ENCODE peak calls at places on chromosomes 11 and 22, in ten cellular contexts. C, I, S, F, Q, Y, U, V, A and H are unnamed samples.

GRCh38 chr11:124863137-124863825 is 2.0 kb upstream of the ROBO3 start:
- DNase-seq in F (no peak), Q (peak), C (no peak), U (no peak), Y (no peak), I (no peak), S (peak), A (no peak), V (peak), H (no peak)

GRCh38 chr11:120674537-120674936 is 163.0 kb downstream of the GRIK4 start:
- DNase-seq in S (no peak), V (no peak), Y (no peak), C (no peak), F (no peak), Q (no peak), I (no peak), U (peak), A (no peak), H (no peak)

GRCh38 chr22:47292546-47293320 is 530.3 kb downstream of the TBC1D22A start:
- DNase-seq in S (peak), F (no peak), V (no peak), U (no peak), I (no peak), Y (no peak), A (no peak), Q (no peak), C (peak), H (no peak)

GRCh38 chr11:3123761-3124733 is 41.1 kb downstream of the OSBPL5 start:
- DNase-seq in U (peak), S (peak), V (peak), Y (no peak), F (no peak), A (peak), I (no peak), C (no peak), Q (peak), H (peak)

GRCh38 chr11:94759522-94759921 is 8.6 kb upstream of the AMOTL1 start:
- DNase-seq in Q (no peak), S (no peak), A (no peak), V (no peak), I (no peak), Y (no peak), C (no peak), F (no peak), U (no peak), H (no peak)

GRCh38 chr11:1836011-1836945 is 1.5 kb downstream of the SYT8 start:
- DNase-seq in V (no peak), Q (no peak), S (no peak), U (no peak), I (no peak), C (no peak), Y (no peak), A (no peak), F (no peak), H (no peak)

GRCh38 chr22:44549021-44549420 is 51.0 kb upstream of the RTL6 start:
- DNase-seq in F (no peak), I (no peak), A (no peak), U (no peak), C (no peak), S (no peak), Y (no peak), V (peak), Q (no peak), H (no peak)

GRCh38 chr11:47215366-47215925 is 672 bp downstream of the DDB2 start:
- DNase-seq in V (no peak), Q (peak), Y (no peak), A (no peak), U (no peak), C (no peak), F (peak), S (no peak), I (no peak), H (no peak)

GRCh38 chr11:96878299-96879051 is 488.7 kb downstream of the JRKL start:
- DNase-seq in C (no peak), F (no peak), V (no peak), S (no peak), Y (no peak), U (no peak), I (no peak), A (no peak), Q (no peak), H (no peak)

GRCh38 chr11:111841370-111842053 is 29.9 kb downstream of the ALG9 start:
- DNase-seq in Q (peak), S (peak), U (peak), A (peak), Y (peak), I (peak), C (no peak), F (peak), V (peak), H (peak)

GRCh38 chr11:5303643-5304042 is 1.9 kb upstream of the OR51B4 start:
- DNase-seq in A (no peak), F (no peak), C (no peak), S (no peak), Y (no peak), Q (no peak), V (no peak), I (no peak), U (no peak), H (no peak)

GRCh38 chr22:37443977-37444376 is 16.7 kb upstream of the ELFN2 start:
- DNase-seq in S (no peak), V (no peak), Y (no peak), C (no peak), A (no peak), I (no peak), F (no peak), Q (peak), U (no peak), H (no peak)

GRCh38 chr11:76635991-76636520 is 34.5 kb downstream of the LRRC32 start:
- DNase-seq in U (no peak), V (no peak), Q (no peak), C (no peak), A (no peak), S (no peak), I (no peak), Y (no peak), F (no peak), H (no peak)

GRCh38 chr22:32644252-32645100 is 157.0 kb upstream of the TIMP3 start:
- DNase-seq in C (no peak), S (peak), F (no peak), I (no peak), Y (peak), V (peak), U (no peak), Q (peak), A (peak), H (no peak)

GRCh38 chr11:83827940-83828554 is 541.9 kb upstream of the CCDC90B start:
- DNase-seq in S (no peak), I (no peak), Q (peak), F (peak), C (no peak), Y (no peak), V (no peak), U (no peak), A (no peak), H (peak)

GRCh38 chr11:66279092-66279797 is 1.3 kb downstream of the CNIH2 start:
- DNase-seq in F (no peak), S (no peak), A (no peak), C (no peak), V (no peak), Y (no peak), Q (no peak), U (no peak), I (no peak), H (no peak)

GRCh38 chr22:45952553-45952952 is 24.4 kb downstream of the WNT7B start:
- DNase-seq in I (no peak), Q (no peak), A (no peak), C (no peak), V (no peak), U (no peak), F (no peak), Y (no peak), S (no peak), H (no peak)

GRCh38 chr22:37206118-37206840 is 6.0 kb downstream of the SSTR3 start:
- DNase-seq in A (no peak), C (no peak), V (no peak), U (no peak), I (no peak), Y (no peak), S (no peak), Q (no peak), F (no peak), H (no peak)

GRCh38 chr11:2529636-2530035 is 84.8 kb downstream of the KCNQ1 start:
- DNase-seq in S (no peak), A (no peak), I (no peak), C (no peak), Y (no peak), Q (no peak), F (no peak), U (no peak), V (peak), H (no peak)

GRCh38 chr22:40323681-40324083 is 22.6 kb upstream of the ADSL start:
- DNase-seq in C (no peak), S (no peak), A (no peak), Q (no peak), F (no peak), Y (no peak), V (no peak), I (no peak), U (no peak), H (no peak)

GRCh38 chr22:42360348-42360747 is 71.9 kb downstream of the NFAM1 start:
- DNase-seq in S (peak), U (no peak), Q (no peak), Y (no peak), A (no peak), V (peak), F (no peak), I (no peak), C (no peak), H (no peak)

GRCh38 chr11:95568236-95568635 is 221.3 kb downstream of the FAM76B start:
- DNase-seq in V (no peak), A (no peak), Y (no peak), C (no peak), Q (no peak), F (no peak), S (no peak), U (no peak), I (no peak), H (no peak)

GRCh38 chr11:57751676-57752253 is at the start of gene BTBD18:
- DNase-seq in F (peak), C (no peak), I (no peak), Q (peak), U (no peak), A (no peak), V (no peak), Y (peak), S (peak), H (peak)

GRCh38 chr22:26968873-26969272 is 311.5 kb downstream of the MIAT start:
- DNase-seq in U (no peak), F (no peak), C (no peak), S (no peak), I (no peak), V (no peak), A (no peak), Y (no peak), Q (peak), H (no peak)

GRCh38 chr11:76600124-76600655 is 70.4 kb downstream of the LRRC32 start:
- DNase-seq in C (peak), F (no peak), U (no peak), V (no peak), A (no peak), S (no peak), I (no peak), Q (no peak), Y (no peak), H (no peak)

GRCh38 chr22:46086577-46087335 is 63.6 kb upstream of the PPARA start:
- DNase-seq in V (peak), S (peak), Y (no peak), F (no peak), Q (no peak), U (no peak), A (no peak), C (no peak), I (no peak), H (no peak)

GRCh38 chr11:17256512-17256911 is 20.0 kb upstream of the NUCB2 start:
- DNase-seq in Y (no peak), S (no peak), A (no peak), U (peak), V (no peak), C (no peak), I (no peak), F (no peak), Q (peak), H (no peak)

GRCh38 chr22:45438364-45438763 is 24.9 kb downstream of the RIBC2 start:
- DNase-seq in S (no peak), C (no peak), Y (no peak), I (no peak), V (no peak), A (no peak), F (no peak), U (peak), Q (no peak), H (no peak)

GRCh38 chr11:86068138-86068861 is 584 bp downstream of the PICALM start:
- DNase-seq in V (peak), I (peak), U (no peak), Y (peak), Q (peak), S (peak), F (peak), C (no peak), A (no peak), H (peak)

GRCh38 chr22:21020802-21021429 is 6.0 kb downstream of the P2RX6 start:
- DNase-seq in Y (no peak), U (no peak), C (no peak), S (no peak), F (peak), Q (peak), A (no peak), I (no peak), V (no peak), H (peak)
- TF ChIP-seq CTCF in Y (no peak), U (peak), C (no peak), S (no peak), F (peak), Q (peak), A (no peak), I (peak), V (no peak), H (peak)

GRCh38 chr11:132858203-132858602 is 674.1 kb downstream of the OPCML start:
- DNase-seq in Q (peak), V (no peak), A (no peak), U (peak), Y (peak), I (no peak), F (no peak), C (no peak), S (no peak), H (peak)
- TF ChIP-seq CTCF in Q (peak), V (no peak), A (no peak), U (peak), Y (no peak), I (no peak), F (no peak), C (no peak), S (no peak), H (peak)

GRCh38 chr11:12797996-12798395 is 123.8 kb downstream of the TEAD1 start:
- DNase-seq in A (no peak), Q (no peak), Y (no peak), S (no peak), V (no peak), I (no peak), U (no peak), F (no peak), C (no peak), H (no peak)
- TF ChIP-seq CTCF in A (no peak), Q (no peak), Y (no peak), S (no peak), V (no peak), I (no peak), U (no peak), F (no peak), C (no peak), H (no peak)

DNA sequence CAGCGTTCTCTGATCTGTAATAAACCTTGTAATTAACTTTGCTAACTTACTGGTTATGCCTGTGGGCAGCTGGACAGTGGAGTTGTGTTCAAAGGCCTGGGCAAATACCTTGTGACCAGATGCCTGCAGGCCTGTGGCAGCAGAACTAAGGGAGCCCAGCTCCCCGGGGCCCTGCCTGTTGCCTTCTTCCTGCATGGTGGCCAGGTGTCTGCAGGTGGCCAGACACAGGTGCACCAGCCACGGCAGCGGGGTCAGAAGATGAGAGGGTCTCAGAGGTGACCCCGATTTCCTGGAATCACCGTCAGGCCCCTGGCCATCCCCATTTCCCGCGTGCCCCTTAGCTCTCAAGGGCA is 127.2 kb downstream of the OSBP2 start:
- DNase-seq in V (no peak), I (no peak), U (no peak), Y (no peak), A (no peak), S (no peak), Q (no peak), F (no peak), C (no peak), H (no peak)
- TF ChIP-seq CTCF in V (no peak), I (no peak), U (no peak), Y (no peak), A (no peak), S (no peak), Q (no peak), F (no peak), C (no peak), H (no peak)